ENCODE peak calls at places on chromosomes 7 and 10, in four cellular contexts. B is heart left ventricle, A is gastrocnemius medialis, E is spleen. P is an unnamed sample.

GRCh38 chr7:71349583-71350481 is 217.9 kb downstream of the GALNT17 start:
- DNase-seq in B (no peak), A (no peak), E (no peak), P (no peak)

GRCh38 chr7:23285657-23286646 is 13.2 kb upstream of the MALSU1 start:
- DNase-seq in B (no peak), E (no peak), A (no peak), P (no peak)

GRCh38 chr10:119030421-119031250 is 1.1 kb downstream of the NANOS1 start:
- DNase-seq in B (peak; percentile 41), A (peak; percentile 65), E (peak; percentile 85), P (no peak)

GRCh38 chr10:98646998-98647917 is 200.5 kb upstream of the HPS1 start:
- DNase-seq in A (no peak), B (no peak), E (no peak), P (no peak)

GRCh38 chr7:142445019-142445686 is 187.3 kb upstream of the PRSS58 start:
- DNase-seq in B (no peak), A (no peak), E (no peak), P (no peak)

GRCh38 chr7:136123352-136123751 is 146.2 kb upstream of the MTPN start:
- DNase-seq in A (no peak), E (no peak), B (no peak), P (no peak)

GRCh38 chr10:12061124-12061523 is 7.6 kb upstream of the DHTKD1 start:
- DNase-seq in B (no peak), A (no peak), E (no peak), P (no peak)

GRCh38 chr7:143362126-143362961 is at the start of gene FAM131B:
- DNase-seq in A (no peak), B (no peak), E (no peak), P (no peak)

GRCh38 chr7:65233409-65234034 is 140.1 kb upstream of the ZNF92 start:
- DNase-seq in A (no peak), E (no peak), B (no peak), P (no peak)

GRCh38 chr7:5532520-5533335 is 109.1 kb upstream of the TNRC18 start:
- DNase-seq in A (no peak), B (peak; percentile 57), E (peak; percentile 98), P (peak; percentile 94)

GRCh38 chr10:63681965-63682704 is 160.9 kb downstream of the REEP3 start:
- DNase-seq in A (peak; percentile 38), B (peak; percentile 48), E (no peak), P (peak; percentile 65)

GRCh38 chr10:35533565-35533964 is 71.6 kb upstream of the GJD4 start:
- DNase-seq in E (no peak), B (no peak), A (no peak), P (no peak)

GRCh38 chr7:45136106-45137060 is 21.2 kb upstream of the RAMP3 start:
- DNase-seq in E (peak; percentile 73), A (peak; percentile 26), B (peak; percentile 53), P (no peak)

DNA sequence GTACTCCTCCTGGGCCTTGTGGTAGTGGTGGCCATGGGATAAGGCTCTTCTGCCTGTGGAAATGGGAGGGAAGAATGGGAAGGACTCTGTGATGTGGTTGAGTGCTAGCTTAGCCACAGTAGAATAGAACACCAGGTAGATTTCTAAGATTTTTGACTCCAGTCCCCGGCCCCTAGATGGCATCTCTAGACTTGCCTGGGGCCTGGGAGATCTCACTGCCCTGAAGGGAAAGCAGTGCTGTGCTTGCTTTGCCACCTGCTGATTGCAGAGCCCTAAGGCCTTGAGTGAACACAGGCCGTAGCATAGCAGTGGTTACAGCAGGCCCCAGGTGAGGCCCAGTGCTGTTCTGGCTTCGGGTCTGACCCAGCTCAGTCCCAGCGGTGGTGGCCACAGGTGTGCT is 252.0 kb downstream of the TCF7L2 start:
- DNase-seq in E (no peak), A (no peak), B (no peak), P (no peak)
- TF ChIP-seq CTCF in E (no peak), A (no peak), B (no peak), P (no peak)

DNA sequence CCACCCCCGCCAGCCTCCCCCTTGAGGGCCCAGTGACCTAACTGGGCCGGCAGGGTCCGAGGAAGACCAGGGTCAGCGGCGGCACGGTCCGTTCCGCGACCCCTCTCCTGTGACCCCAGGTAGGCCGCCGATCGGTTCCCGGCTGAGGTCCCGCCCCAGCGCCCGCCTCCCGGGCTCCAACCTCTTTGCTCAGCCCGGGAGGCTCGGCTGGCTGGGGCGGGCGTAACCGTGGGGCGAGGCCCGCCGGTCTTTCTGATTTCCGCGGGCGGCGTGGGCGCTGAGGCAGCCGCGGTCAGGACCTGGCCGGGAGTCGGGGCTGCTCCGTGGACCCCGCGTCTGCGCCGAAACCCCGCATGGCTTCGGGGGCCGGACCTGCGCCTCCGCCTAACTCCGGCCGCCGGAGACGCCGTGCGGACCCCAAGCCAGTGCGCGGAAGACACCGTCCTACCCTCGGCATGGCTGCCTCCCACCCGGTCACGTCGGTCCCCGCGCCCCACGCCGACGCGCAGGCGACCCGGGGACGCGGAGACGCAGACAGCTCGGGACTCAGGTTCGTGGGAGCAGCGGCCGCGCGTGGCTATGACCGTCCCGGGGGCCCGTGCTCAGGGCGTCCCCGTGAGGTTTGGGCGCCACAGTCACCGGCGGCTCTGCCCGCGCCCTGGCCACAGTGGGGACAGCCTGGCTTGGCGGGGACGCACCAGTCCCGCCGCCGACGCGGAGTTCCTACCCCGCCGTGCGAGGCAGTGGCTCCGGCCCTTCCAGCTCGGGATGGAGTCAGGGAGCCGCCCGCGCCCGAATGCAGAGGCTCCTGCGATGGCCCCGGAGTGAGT is 1.0 kb upstream of the VENTX start:
- DNase-seq in A (no peak), E (no peak), B (no peak), P (no peak)
- H3K4me3 ChIP-seq in A (no peak overlapping the region), E (no peak overlapping the region), B (peak overlapping the region; percentile 41), P (no peak overlapping the region)

DNA sequence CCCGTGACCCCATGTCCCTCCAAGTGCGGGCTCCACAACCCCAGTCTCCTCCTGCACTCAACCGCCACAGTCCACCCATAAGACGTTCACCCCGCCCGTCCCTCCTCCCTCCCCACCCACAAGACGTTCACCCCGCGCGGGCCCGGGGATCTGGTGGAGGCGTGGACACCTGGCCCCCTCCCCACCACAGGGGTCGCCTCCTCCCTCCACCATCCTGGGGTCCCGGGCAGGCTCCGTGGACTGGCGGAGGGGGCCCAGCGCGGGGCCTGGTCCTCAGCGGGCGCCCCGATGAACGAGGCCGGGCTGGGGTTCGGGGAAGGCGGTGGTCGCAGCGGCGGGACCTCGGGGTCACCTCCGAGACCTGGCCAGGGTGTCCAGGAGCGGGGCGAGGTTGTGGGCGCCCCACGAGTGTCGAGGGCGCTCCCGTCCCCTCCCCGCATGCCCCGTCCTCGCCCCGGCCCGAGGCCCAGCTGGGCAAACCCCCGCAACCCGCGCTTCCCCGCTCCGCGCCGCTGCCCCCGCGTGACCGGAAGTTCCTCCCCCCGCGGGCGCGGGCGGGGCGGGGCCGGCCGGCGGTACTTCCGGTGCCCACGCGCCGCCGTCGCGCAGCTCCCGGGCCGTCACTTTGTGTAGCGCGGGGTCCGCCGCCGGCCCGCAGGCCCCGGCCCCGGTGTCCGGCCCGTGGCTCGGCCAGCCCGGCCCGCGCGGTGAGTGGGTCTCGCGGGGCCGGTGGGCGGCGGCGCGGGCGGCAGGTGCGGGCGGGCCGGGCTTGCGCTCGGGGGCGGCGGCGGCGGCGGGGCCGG is at the start of gene ZNF316:
- DNase-seq in E (peak; percentile 94), B (peak; percentile 73), A (peak; percentile 27), P (no peak)
- TF ChIP-seq POLR2A in E (no peak), B (peak; percentile 68), A (peak; percentile 70), P (no peak)

GRCh38 chr7:29636009-29636351 is 72.3 kb downstream of the PRR15 start:
- DNase-seq in E (no peak), A (no peak), B (no peak), P (no peak)
- TF ChIP-seq CTCF in E (no peak), A (no peak), B (no peak), P (no peak)

GRCh38 chr10:124236818-124237217 is 143.4 kb upstream of the CHST15 start:
- DNase-seq in E (no peak), B (no peak), A (no peak), P (no peak)
- H3K4me3 ChIP-seq in E (no peak overlapping the region), B (no peak overlapping the region), A (no peak overlapping the region), P (no peak overlapping the region)

GRCh38 chr10:79243211-79244067 is 103.8 kb upstream of the PPIF start:
- DNase-seq in B (peak; percentile 67), A (no peak), E (peak; percentile 93), P (no peak)

GRCh38 chr10:79241629-79241989 is 105.7 kb upstream of the PPIF start:
- DNase-seq in B (no peak), A (no peak), E (no peak), P (no peak)

GRCh38 chr10:79241990-79242619 is 105.2 kb upstream of the PPIF start:
- DNase-seq in B (peak; percentile 86), A (peak; percentile 40), E (peak; percentile 93), P (peak; percentile 95)

GRCh38 chr10:79244068-79244442 is 103.2 kb upstream of the PPIF start:
- DNase-seq in B (no peak), A (no peak), E (no peak), P (no peak)

GRCh38 chr10:79242620-79243152 is 104.6 kb upstream of the PPIF start:
- DNase-seq in B (peak; percentile 75), A (no peak), E (peak; percentile 93), P (peak; percentile 92)
- TF ChIP-seq POLR2A in B (no peak), A (no peak), E (no peak), P (no peak)

GRCh38 chr10:100930368-100930767 is 17.6 kb downstream of the SLF2 start:
- DNase-seq in E (no peak), A (peak; percentile 4), B (no peak), P (no peak)
- TF ChIP-seq CTCF in E (no peak), A (peak; percentile 16), B (no peak), P (no peak)